ENCODE peak calls at places on chromosomes 12 and 14, in nine cellular contexts. F is fibroblast of pulmonary artery; B is NT2/D1; O is stomach; T is AG10803; G is CD8-positive, alpha-beta memory T cell; H is cardiac fibroblast; S is dorsolateral prefrontal cortex; V is pancreas. W is an unnamed sample.

GRCh38 chr12:3973269-3973884 is 100.2 kb upstream of the PARP11 start:
- DNase-seq in V (no peak), H (no peak), O (no peak), B (no peak), S (no peak), T (no peak), F (no peak), G (no peak), W (no peak)

GRCh38 chr14:59195898-59196297 is 7.4 kb downstream of the DAAM1 start:
- DNase-seq in F (no peak), T (no peak), O (no peak), H (no peak), S (no peak), G (no peak), V (no peak), B (no peak), W (no peak)

GRCh38 chr12:47904647-47905312 is at the start of gene VDR:
- DNase-seq in S (no peak), H (peak), O (peak), F (peak), B (peak), V (peak), G (peak), T (peak), W (peak)

GRCh38 chr12:75553398-75553797 is 42.0 kb upstream of the KRR1 start:
- DNase-seq in S (no peak), V (no peak), G (no peak), F (no peak), O (no peak), B (no peak), T (peak), H (no peak), W (no peak)

GRCh38 chr12:50156641-50157040 is 10.5 kb downstream of the CERS5 start:
- DNase-seq in F (no peak), S (no peak), B (no peak), H (no peak), G (no peak), V (no peak), O (no peak), T (no peak), W (no peak)

GRCh38 chr12:107318804-107319535 is 225.6 kb upstream of the CRY1 start:
- DNase-seq in S (peak), V (peak), H (peak), O (no peak), F (peak), G (no peak), T (peak), B (no peak), W (peak)

GRCh38 chr12:118746176-118746575 is 235.2 kb upstream of the SRRM4 start:
- DNase-seq in F (no peak), B (no peak), V (no peak), H (no peak), O (no peak), S (no peak), T (no peak), G (no peak), W (no peak)

GRCh38 chr12:50387972-50388478 is 8.4 kb downstream of the FAM186A start:
- DNase-seq in G (no peak), B (peak), S (no peak), T (no peak), O (no peak), V (no peak), F (no peak), H (no peak), W (no peak)

GRCh38 chr12:5000204-5000603 is 43.5 kb upstream of the KCNA5 start:
- DNase-seq in B (no peak), V (no peak), H (no peak), S (no peak), O (no peak), F (no peak), T (no peak), G (no peak), W (no peak)

DNA sequence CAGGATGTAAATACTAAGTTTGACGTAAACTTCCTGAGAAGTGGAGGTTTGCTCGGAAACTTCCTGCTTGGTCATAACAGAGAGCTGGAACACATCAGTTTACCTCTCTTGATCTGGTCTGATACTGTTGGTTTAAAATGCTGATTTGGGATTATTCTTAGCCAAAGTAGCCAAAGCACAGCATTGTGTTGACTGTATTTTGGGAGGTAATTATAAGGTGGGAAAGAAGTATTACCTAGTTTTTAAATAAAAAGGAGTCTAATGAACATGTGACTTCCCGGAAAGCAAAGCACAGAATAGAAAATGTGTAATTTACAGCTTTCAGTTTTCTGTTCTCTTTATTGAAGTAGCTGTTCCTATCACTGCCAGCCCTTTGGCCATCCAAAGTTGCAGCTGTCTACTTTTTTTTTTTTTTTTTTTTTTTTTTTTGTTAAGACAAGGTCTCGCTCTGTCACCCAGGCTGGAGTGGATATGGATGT is 52.2 kb upstream of the SRP54 start:
- DNase-seq in O (no peak), B (no peak), V (no peak), H (no peak), F (no peak), T (no peak), G (no peak), S (no peak), W (no peak)
- H3K4me3 ChIP-seq in O (no peak), B (no peak), V (no peak), H (no peak), F (no peak), T (no peak), G (peak), S (no peak), W (no peak)

GRCh38 chr14:105859717-105860614 is 333.6 kb downstream of the TMEM121 start:
- DNase-seq in V (peak), S (peak), O (peak), T (no peak), H (no peak), G (peak), B (no peak), F (no peak), W (no peak)

GRCh38 chr14:105861985-105862465 is 335.6 kb downstream of the TMEM121 start:
- DNase-seq in S (no peak), F (no peak), H (no peak), T (no peak), O (peak), B (no peak), G (no peak), V (peak), W (no peak)

GRCh38 chr14:105862581-105863239 is 336.3 kb downstream of the TMEM121 start:
- DNase-seq in T (no peak), S (no peak), G (no peak), O (peak), B (no peak), H (no peak), F (no peak), V (peak), W (no peak)

GRCh38 chr14:105858676-105859025 is 332.3 kb downstream of the TMEM121 start:
- DNase-seq in S (peak), F (no peak), H (no peak), T (no peak), G (no peak), B (no peak), V (peak), O (no peak), W (no peak)

DNA sequence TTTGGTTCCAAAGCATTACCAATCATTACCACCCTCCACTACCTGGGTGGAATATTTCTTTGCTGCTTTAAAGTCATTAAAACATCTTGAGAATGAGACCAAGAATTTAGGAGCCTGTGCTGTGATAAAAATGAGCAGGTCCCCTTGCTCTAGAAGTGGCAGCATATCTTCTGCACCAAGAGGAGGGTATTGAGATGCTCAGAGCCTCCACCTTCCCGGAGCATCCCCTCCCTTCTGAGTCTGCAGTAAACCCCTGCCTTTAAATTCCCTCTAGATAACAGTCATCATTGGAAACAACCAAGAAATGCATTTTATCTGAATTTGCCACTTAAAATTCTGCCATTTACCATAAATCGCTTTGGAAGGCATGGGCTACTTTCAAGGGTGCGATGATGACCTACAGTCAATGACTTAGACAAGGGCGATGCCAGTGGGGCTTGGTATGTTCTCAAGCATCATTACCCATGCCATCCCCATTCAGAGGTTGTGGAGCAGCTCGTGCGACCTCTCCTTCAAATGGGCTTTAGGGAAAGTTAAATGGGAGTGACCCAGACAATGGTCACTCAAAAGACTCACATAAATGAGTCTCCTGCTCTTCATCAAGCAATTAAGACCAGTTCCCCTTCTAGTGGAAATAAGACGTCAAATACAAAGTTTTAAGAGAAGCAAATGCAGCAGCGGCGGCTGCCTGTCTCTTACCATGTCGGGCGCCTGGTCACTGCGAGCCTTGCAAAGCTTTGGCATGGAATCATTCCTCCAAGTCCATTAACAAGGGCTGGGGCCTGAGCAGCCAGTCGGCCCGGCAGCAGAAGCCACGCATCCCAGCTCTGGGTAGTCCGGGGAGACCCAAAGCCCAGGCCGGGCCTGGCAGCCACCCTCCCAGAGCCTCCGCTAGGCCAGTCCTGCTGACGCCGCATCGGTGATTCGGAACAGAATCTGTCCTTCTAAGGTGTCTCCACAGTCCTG is 334.5 kb downstream of the TMEM121 start:
- DNase-seq in T (no peak), V (peak), G (no peak), B (no peak), H (no peak), O (peak), F (no peak), S (peak), W (no peak)
- H3K4me3 ChIP-seq in T (no peak), V (no peak), G (no peak), B (no peak), H (no peak), O (peak), F (no peak), S (no peak), W (no peak)

DNA sequence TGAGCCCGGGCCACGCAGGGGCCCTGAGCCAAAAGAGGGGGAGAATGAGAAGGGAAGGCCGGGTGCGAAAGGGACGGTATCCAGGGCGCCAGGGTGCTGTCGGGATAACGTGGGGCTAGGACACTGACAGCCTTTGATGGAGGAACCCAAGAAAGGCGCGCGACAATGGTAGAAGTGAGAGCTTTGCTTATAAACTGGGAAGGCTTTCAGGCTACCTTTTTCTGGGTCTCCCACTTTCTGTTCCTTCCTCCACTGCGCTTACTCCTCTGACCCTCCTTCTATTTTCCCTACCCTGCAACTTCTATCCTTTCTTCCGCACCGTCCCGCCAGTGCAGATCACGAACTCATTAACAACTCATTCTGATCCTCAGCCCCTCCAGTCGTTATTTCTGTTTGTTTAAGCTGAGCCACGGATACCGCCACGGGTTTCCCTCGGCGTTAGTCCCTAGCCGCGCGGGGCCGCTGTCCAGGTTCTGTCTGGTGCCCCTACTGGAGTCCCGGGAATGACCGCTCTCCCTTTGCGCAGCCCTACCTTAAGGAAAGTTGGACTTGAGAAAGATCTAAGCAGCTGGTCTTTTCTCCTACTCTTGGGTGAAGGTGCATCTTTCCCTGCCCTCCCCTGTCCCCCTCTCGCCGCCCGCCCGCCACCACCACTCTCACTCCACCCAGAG is 3.0 kb downstream of the SSTR1 start:
- DNase-seq in T (peak), S (no peak), H (peak), B (no peak), O (peak), V (peak), G (no peak), F (peak), W (no peak)
- H3K4me3 ChIP-seq in T (peak), S (peak), H (peak), B (no peak), O (peak), V (no peak), G (no peak), F (peak), W (peak)

DNA sequence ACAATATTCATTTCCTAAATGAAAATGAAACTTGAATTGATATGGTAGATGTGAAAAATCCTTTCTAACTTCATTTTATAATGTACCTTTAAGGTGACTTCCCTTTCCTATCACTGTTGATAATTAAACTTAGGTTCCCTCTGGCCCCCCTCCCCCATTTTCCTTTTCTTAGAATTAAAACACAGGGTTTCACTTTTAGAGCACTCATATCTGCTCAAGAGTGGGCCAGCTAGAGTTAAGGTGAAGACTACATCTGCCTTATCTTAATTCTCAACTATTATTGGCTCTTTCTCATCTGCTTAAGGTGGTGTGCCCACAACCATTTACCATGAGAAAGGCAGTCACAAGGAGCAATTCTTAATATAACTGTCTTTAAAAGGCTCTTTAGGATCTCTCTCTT is 49.7 kb downstream of the LIN52 start:
- DNase-seq in H (no peak), G (no peak), V (no peak), F (no peak), B (no peak), S (no peak), O (no peak), T (no peak), W (no peak)
- H3K4me3 ChIP-seq in H (no peak), G (no peak), V (no peak), F (no peak), B (no peak), S (no peak), O (no peak), T (no peak), W (no peak)

DNA sequence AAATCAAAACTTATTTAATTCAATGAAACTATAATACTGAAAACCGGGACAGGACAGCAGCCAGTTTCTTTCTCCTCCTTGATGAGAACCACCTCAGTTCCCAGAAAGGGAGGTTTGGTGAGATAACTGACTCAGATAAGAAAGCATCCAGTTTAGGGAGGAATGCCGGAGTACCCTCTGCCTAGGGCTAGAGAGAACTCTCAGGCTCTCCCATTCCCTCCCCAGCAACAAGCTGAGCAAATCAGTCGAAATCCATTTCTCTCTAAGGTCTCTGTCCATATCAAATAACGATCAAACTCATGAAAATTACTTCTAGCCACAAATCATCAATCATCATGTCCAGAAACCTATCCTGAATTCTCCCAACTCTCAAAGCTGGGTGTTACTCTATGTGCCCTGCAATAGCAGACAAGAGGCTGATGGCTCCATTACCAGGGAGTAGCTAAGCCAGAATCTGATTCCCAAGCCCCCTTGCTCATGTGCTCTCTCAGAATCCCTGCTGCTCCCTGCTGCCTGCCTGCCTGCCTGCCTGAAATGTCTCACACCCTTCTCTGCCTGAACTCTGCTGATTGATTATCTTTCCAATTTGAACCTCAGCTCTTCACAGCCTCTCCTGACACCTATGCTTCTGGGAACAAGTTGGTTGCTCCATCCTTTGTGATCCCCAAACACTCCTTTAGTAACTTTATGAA is 49.4 kb downstream of the SLC25A47 start:
- DNase-seq in H (no peak), B (no peak), S (no peak), T (no peak), G (no peak), V (no peak), F (no peak), O (no peak), W (no peak)
- H3K4me3 ChIP-seq in H (no peak), B (no peak), S (no peak), T (peak), G (no peak), V (no peak), F (no peak), O (peak), W (no peak)

GRCh38 chr12:84913151-84913550 is 552 bp upstream of the SLC6A15 start:
- DNase-seq in V (no peak), O (no peak), T (no peak), F (peak), S (no peak), B (peak), H (peak), G (no peak), W (no peak)
- H3K4me3 ChIP-seq in V (no peak), O (peak), T (peak), F (peak), S (peak), B (peak), H (peak), G (no peak), W (peak)

GRCh38 chr14:68627868-68628604 is 164.8 kb downstream of the ZFP36L1 start:
- DNase-seq in B (peak), S (peak), G (no peak), T (no peak), F (no peak), O (peak), H (no peak), V (peak), W (no peak)
- H3K4me3 ChIP-seq in B (peak), S (peak), G (peak), T (no peak), F (no peak), O (peak), H (no peak), V (peak), W (peak)

GRCh38 chr14:36655571-36655962 is 6.1 kb upstream of the PAX9 start:
- DNase-seq in O (no peak), V (no peak), B (no peak), S (no peak), F (no peak), G (no peak), T (no peak), H (no peak), W (no peak)

GRCh38 chr14:36655054-36655381 is 6.6 kb upstream of the PAX9 start:
- DNase-seq in G (no peak), H (no peak), B (no peak), S (no peak), O (no peak), T (no peak), F (no peak), V (no peak), W (no peak)

GRCh38 chr14:36656769-36657408 is 4.8 kb upstream of the PAX9 start:
- DNase-seq in H (no peak), O (no peak), T (no peak), F (no peak), V (no peak), G (no peak), S (no peak), B (no peak), W (no peak)

GRCh38 chr14:36657409-36658090 is 4.1 kb upstream of the PAX9 start:
- DNase-seq in S (no peak), H (no peak), F (no peak), V (no peak), T (no peak), O (no peak), B (no peak), G (no peak), W (no peak)

GRCh38 chr14:36655963-36656768 is 5.5 kb upstream of the PAX9 start:
- DNase-seq in G (no peak), T (no peak), F (no peak), O (no peak), H (no peak), S (no peak), V (no peak), B (no peak), W (no peak)
- H3K4me3 ChIP-seq in G (no peak), T (peak), F (no peak), O (peak), H (no peak), S (no peak), V (no peak), B (peak), W (no peak)

GRCh38 chr14:71891185-71891584 is 41.0 kb upstream of the RGS6 start:
- DNase-seq in V (no peak), T (no peak), B (no peak), F (no peak), O (no peak), H (no peak), S (no peak), G (no peak), W (no peak)
- H3K4me3 ChIP-seq in V (no peak), T (no peak), B (no peak), F (no peak), O (no peak), H (no peak), S (no peak), G (no peak), W (no peak)

DNA sequence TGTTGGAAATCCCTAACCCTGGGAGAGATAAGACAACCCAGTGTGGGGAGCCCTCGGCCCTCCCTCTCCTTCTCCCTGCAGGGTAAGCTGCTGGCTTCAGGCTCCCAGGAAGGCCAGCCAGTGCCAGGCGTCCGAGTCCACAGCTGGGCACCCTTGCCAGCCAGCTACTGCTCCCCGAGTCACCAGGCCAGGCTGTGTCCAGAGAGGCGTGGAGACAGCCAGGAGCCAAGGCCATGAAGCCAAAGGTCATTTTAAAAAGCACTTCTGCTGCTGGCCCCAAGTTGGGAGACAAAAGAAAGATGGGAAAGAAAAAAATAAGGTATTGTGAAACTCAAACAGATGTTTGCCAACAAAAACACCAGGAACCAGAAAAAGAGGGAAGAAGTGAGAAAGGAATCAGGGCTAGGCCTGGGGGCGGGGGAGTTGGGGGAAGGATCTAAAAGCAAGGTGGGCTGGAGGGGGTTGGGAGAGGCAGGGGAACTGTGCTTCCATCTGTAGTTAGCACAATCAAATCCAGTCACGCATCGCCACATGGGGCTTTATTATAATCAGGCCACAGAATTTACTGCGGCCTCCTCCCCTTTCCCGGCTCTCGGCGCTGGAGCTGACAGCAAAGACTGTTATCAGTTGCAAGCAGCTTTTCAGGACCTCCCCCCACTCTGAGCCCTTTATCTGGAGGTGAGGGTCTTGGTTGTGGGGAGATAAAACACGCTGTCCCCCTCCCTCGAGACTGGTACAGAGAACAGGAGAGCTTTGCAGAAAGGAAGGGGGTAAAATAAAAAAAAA is 33.5 kb downstream of the RBM19 start:
- DNase-seq in H (peak), F (peak), S (peak), O (no peak), G (no peak), T (peak), V (no peak), B (no peak), W (peak)
- H3K4me3 ChIP-seq in H (no peak), F (no peak), S (no peak), O (no peak), G (no peak), T (no peak), V (no peak), B (no peak), W (no peak)